ENCODE peak calls at places on chromosomes 16 and 17, in seven cellular contexts. B is CD4-positive, CD25-positive, alpha-beta regulatory T cell; Q is stimulated activated CD8-positive, alpha-beta memory T cell treated with anti-CD3 and anti-CD28 coated beads, Interleukin-7, amount 100 ng/mL, for 4 hours; F is prostate gland; L is amygdala; Z is activated CD4-positive, alpha-beta T cell treated with anti-CD3 and anti-CD28 coated beads, Interleukin-2, amount 50 U/mL, for 1 hour; S is germinal center. A is an unnamed sample.

GRCh38 chr16:84897911-84898377 is 78.2 kb downstream of the CRISPLD2 start:
- DNase-seq in B (no peak), Q (no peak), F (no peak), L (no peak), Z (no peak), S (no peak), A (no peak)

GRCh38 chr17:60947100-60947499 is 269.4 kb downstream of the BCAS3 start:
- DNase-seq in B (no peak), Q (no peak), F (no peak), L (no peak), Z (no peak), S (no peak), A (no peak)

GRCh38 chr17:5563451-5563850 is 20.9 kb downstream of the NLRP1 start:
- DNase-seq in B (no peak), Q (no peak), F (no peak), L (no peak), Z (no peak), S (no peak), A (no peak)

GRCh38 chr17:75875940-75876189 is 2.5 kb downstream of the TRIM47 start:
- DNase-seq in B (no peak), Q (no peak), F (peak; percentile 84), L (no peak), Z (no peak), S (no peak), A (no peak)

GRCh38 chr16:81515281-81515680 is 70.7 kb downstream of the CMIP start:
- DNase-seq in B (no peak), Q (no peak), F (no peak), L (no peak), Z (no peak), S (no peak), A (no peak)

GRCh38 chr17:57649191-57649590 is 95.9 kb downstream of the CCDC182 start:
- DNase-seq in B (no peak), Q (no peak), F (no peak), L (no peak), Z (no peak), S (no peak), A (no peak)

GRCh38 chr17:43671075-43671692 is 9.5 kb upstream of the MEOX1 start:
- DNase-seq in B (no peak), Q (no peak), F (peak; percentile 13), L (no peak), Z (no peak), S (no peak), A (peak; percentile 65)

GRCh38 chr16:28846933-28847273 is 755 bp upstream of the TUFM start:
- DNase-seq in B (no peak), Q (no peak), F (no peak), L (no peak), Z (no peak), S (no peak), A (no peak)

GRCh38 chr17:32142038-32142856 is at the start of gene RHOT1:
- DNase-seq in B (peak; percentile 62), Q (peak; percentile 33), F (peak; percentile 60), L (peak; percentile 81), Z (peak; percentile 68), S (peak; percentile 74), A (peak; percentile 83)

GRCh38 chr16:76108460-76108859 is 168.7 kb upstream of the CNTNAP4 start:
- DNase-seq in B (no peak), Q (no peak), F (no peak), L (no peak), Z (no peak), S (no peak), A (no peak)

GRCh38 chr17:77470330-77470786 is 329.6 kb downstream of the SEC14L1 start:
- DNase-seq in B (no peak), Q (no peak), F (no peak), L (no peak), Z (no peak), S (no peak), A (no peak)

GRCh38 chr17:65593870-65594584 is 32.6 kb upstream of the AXIN2 start:
- DNase-seq in B (no peak), Q (no peak), F (no peak), L (no peak), Z (peak; percentile 3), S (no peak), A (no peak)

GRCh38 chr17:49390548-49391324 is 23.9 kb downstream of the PHB1 start:
- DNase-seq in B (no peak), Q (no peak), F (peak; percentile 28), L (peak; percentile 71), Z (no peak), S (peak; percentile 72), A (no peak)